ENCODE peak calls at places on chromosomes 7 and 10, in four cellular contexts. P is GM12878, J is SK-N-SH, A is K562. Z is an unnamed sample.

GRCh38 chr7:77907281-77907680 is 108.7 kb downstream of the PHTF2 start:
- DNase-seq in P (no peak), J (no peak), A (no peak), Z (no peak)

GRCh38 chr10:12031404-12031803 is 11.2 kb downstream of the UPF2 start:
- DNase-seq in P (no peak), J (no peak), A (no peak), Z (no peak)

GRCh38 chr7:55965805-55966421 is 1.5 kb downstream of the NIPSNAP2 start:
- DNase-seq in P (no peak), J (no peak), A (no peak), Z (no peak)

GRCh38 chr10:86715836-86716235 is 40.6 kb upstream of the BMPR1A start:
- DNase-seq in P (no peak), J (no peak), A (no peak), Z (no peak)

GRCh38 chr7:92699560-92699959 is 109.4 kb upstream of the FAM133B start:
- DNase-seq in P (no peak), J (no peak), A (no peak), Z (no peak)

GRCh38 chr7:154767821-154768415 is 235.0 kb downstream of the PAXIP1 start:
- DNase-seq in P (no peak), J (peak; percentile 63), A (no peak), Z (no peak)

GRCh38 chr10:11528286-11528685 is 83.2 kb downstream of the USP6NL start:
- DNase-seq in P (no peak), J (no peak), A (no peak), Z (no peak)

GRCh38 chr7:94183289-94183749 is 179.2 kb upstream of the BET1 start:
- DNase-seq in P (no peak), J (no peak), A (no peak), Z (no peak)

GRCh38 chr7:28933874-28934265 is 24.3 kb downstream of the TRIL start:
- DNase-seq in P (no peak), J (no peak), A (no peak), Z (no peak)

GRCh38 chr7:18693401-18693800 is 197.9 kb downstream of the HDAC9 start:
- DNase-seq in P (no peak), J (peak; percentile 25), A (no peak), Z (no peak)

GRCh38 chr7:46256870-46257528 is 335.9 kb upstream of the IGFBP3 start:
- DNase-seq in P (no peak), J (peak; percentile 8), A (no peak), Z (no peak)

GRCh38 chr10:97333601-97334369 is 744 bp downstream of the FRAT2 start:
- DNase-seq in P (no peak), J (peak; percentile 75), A (peak; percentile 51), Z (peak; percentile 36)

GRCh38 chr7:138258194-138258554 is 181.9 kb downstream of the AKR1D1 start:
- DNase-seq in P (no peak), J (no peak), A (no peak), Z (no peak)

GRCh38 chr7:138254444-138254843 is 178.2 kb downstream of the AKR1D1 start:
- DNase-seq in P (no peak), J (no peak), A (no peak), Z (no peak)

GRCh38 chr7:138259675-138260074 is 183.4 kb downstream of the AKR1D1 start:
- DNase-seq in P (no peak), J (no peak), A (no peak), Z (no peak)

GRCh38 chr7:138257459-138258193 is 181.4 kb downstream of the AKR1D1 start:
- DNase-seq in P (no peak), J (no peak), A (peak; percentile 80), Z (no peak)
- TF ChIP-seq USF1 in P (no peak), J (no peak), A (peak; percentile 86), Z (no peak)

GRCh38 chr10:49076741-49077521 is 38.4 kb downstream of the VSTM4 start:
- DNase-seq in P (peak; percentile 44), J (no peak), A (no peak), Z (no peak)
- TF ChIP-seq USF1 in P (no peak), J (no peak), A (no peak), Z (no peak)

DNA sequence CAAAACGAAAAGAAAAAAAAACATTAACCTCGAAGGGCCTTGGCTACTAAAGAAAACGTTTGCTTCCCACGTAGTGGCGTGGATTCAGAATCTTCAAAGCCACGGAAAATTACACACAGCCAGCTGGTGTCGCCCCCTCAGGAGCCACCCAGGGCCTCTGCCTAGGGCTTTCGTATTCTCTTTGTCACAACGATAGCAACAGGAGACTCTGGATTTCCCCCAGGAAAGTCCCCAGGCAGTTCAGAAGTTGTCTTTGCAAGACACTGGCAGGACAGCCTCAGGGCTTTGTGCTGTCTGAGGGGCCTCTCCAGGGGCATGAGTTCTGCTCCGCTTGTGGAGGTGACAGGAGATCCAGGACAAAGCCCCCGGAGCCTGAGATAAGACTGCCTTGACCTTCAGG is 150.2 kb upstream of the INSYN2A start:
- DNase-seq in P (no peak), J (no peak), A (no peak), Z (no peak)
- TF ChIP-seq USF1 in P (no peak), J (no peak), A (no peak), Z (no peak)

GRCh38 chr10:62582804-62583208 is 208.6 kb downstream of the ZNF365 start:
- DNase-seq in P (no peak), J (no peak), A (no peak), Z (no peak)
- TF ChIP-seq USF1 in P (no peak), J (no peak), A (no peak), Z (no peak)

GRCh38 chr10:103540722-103541121 is 47.2 kb downstream of the NEURL1 start:
- DNase-seq in P (no peak), J (peak; percentile 19), A (no peak), Z (peak; percentile 8)
- TF ChIP-seq USF1 in P (no peak), J (no peak), A (no peak), Z (no peak)

GRCh38 chr10:58714436-58714835 is 201.8 kb downstream of the BICC1 start:
- DNase-seq in P (no peak), J (no peak), A (no peak), Z (no peak)

GRCh38 chr10:58715056-58715455 is 202.4 kb downstream of the BICC1 start:
- DNase-seq in P (no peak), J (no peak), A (no peak), Z (no peak)

GRCh38 chr10:58712136-58712535 is 199.5 kb downstream of the BICC1 start:
- DNase-seq in P (no peak), J (no peak), A (no peak), Z (no peak)

GRCh38 chr10:58718596-58718995 is 205.9 kb downstream of the BICC1 start:
- DNase-seq in P (no peak), J (no peak), A (no peak), Z (no peak)

DNA sequence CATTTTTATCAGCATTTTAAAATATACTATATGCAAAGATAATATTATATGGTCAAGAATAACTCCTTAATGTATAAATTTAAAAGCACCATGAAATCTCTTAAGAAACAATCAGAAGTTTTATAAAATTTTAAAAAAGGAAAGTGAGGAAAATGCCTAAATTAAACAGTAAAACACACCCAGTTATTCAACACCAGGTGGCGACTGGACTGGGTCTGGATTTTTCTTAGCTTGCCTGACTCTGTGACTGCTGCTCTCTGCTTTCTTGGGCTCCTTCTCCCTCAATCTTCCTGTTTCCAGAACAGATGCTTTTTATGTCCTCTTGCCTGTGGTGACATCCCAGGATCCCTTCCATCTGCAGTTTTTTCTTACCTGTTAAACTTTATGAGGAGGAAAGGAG is 200.3 kb downstream of the BICC1 start:
- DNase-seq in P (no peak), J (no peak), A (no peak), Z (no peak)
- TF ChIP-seq USF1 in P (no peak), J (no peak), A (no peak), Z (no peak)

GRCh38 chr10:29955308-29955935 is 104.0 kb downstream of the JCAD start:
- DNase-seq in P (no peak), J (no peak), A (no peak), Z (no peak)
- TF ChIP-seq USF1 in P (no peak), J (no peak), A (no peak), Z (no peak)

Z was measured in WTC11.